ENCODE peak calls at places on chromosomes 13 and 19, in ten cellular contexts. K is endodermal cell, F is heart right ventricle, X is body of pancreas, Z is AG04449, J is colonic mucosa, P is upper lobe of right lung, I is AG04450, H is GM23338, L is RWPE2. A is an unnamed sample.

GRCh38 chr13:103883152-103883551 is 816.9 kb upstream of the SLC10A2 start:
- DNase-seq in J (peak), L (peak), Z (peak), F (peak), K (peak), P (peak), I (peak), X (peak), H (peak), A (peak)

GRCh38 chr13:47628666-47629065 is 372.4 kb downstream of the SUCLA2 start:
- DNase-seq in K (no peak), F (no peak), X (no peak), H (no peak), L (no peak), I (no peak), P (no peak), J (no peak), Z (no peak), A (peak)

GRCh38 chr13:108681986-108682562 is 52.7 kb downstream of the MYO16 start:
- DNase-seq in Z (peak), P (no peak), L (no peak), I (no peak), F (no peak), J (no peak), X (no peak), K (no peak), H (no peak), A (peak)

GRCh38 chr19:17020823-17021222 is 5.8 kb downstream of the CPAMD8 start:
- DNase-seq in J (no peak), L (no peak), H (peak), Z (no peak), I (no peak), X (no peak), P (no peak), K (no peak), F (no peak), A (no peak)

GRCh38 chr19:15442142-15442920 is 7.4 kb downstream of the WIZ start:
- DNase-seq in K (no peak), P (no peak), I (no peak), F (no peak), J (no peak), X (no peak), L (no peak), Z (no peak), H (no peak), A (no peak)

GRCh38 chr19:44925114-44925891 is 10.9 kb downstream of the APOC1 start:
- DNase-seq in P (peak), Z (no peak), X (peak), I (no peak), J (peak), K (no peak), F (peak), L (no peak), H (no peak), A (peak)

GRCh38 chr13:36796052-36796451 is 23.0 kb upstream of the RFXAP start:
- DNase-seq in J (no peak), F (no peak), P (no peak), I (no peak), H (peak), K (no peak), Z (no peak), X (no peak), L (no peak), A (no peak)

GRCh38 chr13:51773515-51773914 is 30.4 kb downstream of the DHRS12 start:
- DNase-seq in I (no peak), L (no peak), P (no peak), K (peak), F (no peak), Z (no peak), X (no peak), H (no peak), J (no peak), A (no peak)

GRCh38 chr19:10269333-10270179 is 1.4 kb upstream of the ICAM1 start:
- DNase-seq in J (peak), L (peak), F (peak), Z (no peak), I (no peak), X (peak), H (peak), K (peak), P (peak), A (peak)

GRCh38 chr13:23504188-23504587 is 66.0 kb upstream of the TNFRSF19 start:
- DNase-seq in X (no peak), P (no peak), F (no peak), J (no peak), Z (no peak), K (no peak), L (no peak), H (no peak), I (no peak), A (no peak)

GRCh38 chr13:73667756-73668155 is 466.4 kb downstream of the KLF12 start:
- DNase-seq in Z (no peak), L (no peak), H (no peak), F (no peak), K (no peak), X (peak), J (no peak), P (no peak), I (no peak), A (no peak)

GRCh38 chr13:114043421-114044053 is 69.7 kb upstream of the C13orf46 start:
- DNase-seq in L (no peak), J (no peak), F (peak), X (peak), K (peak), Z (no peak), P (peak), I (peak), H (peak), A (peak)

GRCh38 chr13:43300817-43301216 is 277.4 kb downstream of the DNAJC15 start:
- DNase-seq in J (no peak), P (no peak), K (no peak), X (no peak), H (no peak), L (no peak), F (no peak), Z (no peak), I (no peak), A (no peak)

GRCh38 chr13:43134896-43135295 is 111.5 kb downstream of the DNAJC15 start:
- DNase-seq in I (no peak), K (no peak), P (no peak), X (no peak), J (no peak), H (no peak), F (no peak), Z (no peak), L (no peak), A (no peak)

GRCh38 chr13:109941951-109942350 is 155.6 kb upstream of the IRS2 start:
- DNase-seq in I (no peak), X (no peak), L (no peak), H (no peak), K (no peak), Z (no peak), F (no peak), J (no peak), P (no peak), A (no peak)

GRCh38 chr13:28574617-28575142 is 79.8 kb upstream of the FLT1 start:
- DNase-seq in P (no peak), H (no peak), J (peak), I (peak), L (peak), Z (peak), X (peak), F (peak), K (no peak), A (peak)

GRCh38 chr13:26051231-26052135 is at the start of gene SHISA2:
- DNase-seq in L (no peak), Z (no peak), I (no peak), K (peak), F (no peak), H (peak), P (peak), X (peak), J (peak), A (peak)

GRCh38 chr13:71577127-71577526 is 289.9 kb downstream of the DACH1 start:
- DNase-seq in F (no peak), I (no peak), Z (no peak), J (no peak), P (no peak), H (no peak), L (no peak), K (no peak), X (no peak), A (peak)

GRCh38 chr19:5090780-5091575 is 122.1 kb downstream of the KDM4B start:
- DNase-seq in I (no peak), F (peak), X (peak), Z (no peak), H (no peak), L (no peak), K (no peak), J (no peak), P (no peak), A (peak)

GRCh38 chr13:77230560-77230959 is 96.3 kb downstream of the MYCBP2 start:
- DNase-seq in H (no peak), Z (no peak), I (no peak), K (no peak), P (no peak), X (no peak), F (no peak), L (no peak), J (no peak), A (no peak)

GRCh38 chr13:66313408-66313807 is 916.7 kb downstream of the PCDH9 start:
- DNase-seq in H (no peak), L (no peak), I (no peak), P (no peak), X (no peak), Z (no peak), K (no peak), J (no peak), F (no peak), A (peak)

GRCh38 chr13:113151745-113152707 is 6.4 kb upstream of the PROZ start:
- DNase-seq in P (no peak), X (peak), J (no peak), K (peak), L (no peak), I (peak), H (no peak), Z (peak), F (no peak), A (peak)

GRCh38 chr13:100887729-100888151 is 213.1 kb upstream of the TMTC4 start:
- DNase-seq in I (no peak), X (peak), Z (peak), J (no peak), L (no peak), H (no peak), F (no peak), P (no peak), K (peak), A (peak)

GRCh38 chr13:47499358-47500150 is 501.5 kb downstream of the SUCLA2 start:
- DNase-seq in H (no peak), L (no peak), J (no peak), P (no peak), Z (peak), K (no peak), X (no peak), F (no peak), I (peak), A (peak)

GRCh38 chr19:41321204-41321599 is 11.2 kb downstream of the CCDC97 start:
- DNase-seq in F (no peak), I (no peak), L (no peak), H (no peak), P (no peak), K (peak), X (no peak), J (no peak), Z (no peak), A (no peak)

GRCh38 chr13:100392709-100393630 is 195.6 kb downstream of the GGACT start:
- DNase-seq in L (peak), I (peak), X (peak), K (peak), P (no peak), F (peak), Z (peak), H (peak), J (peak), A (peak)

GRCh38 chr13:81778350-81778749 is 1437.4 kb upstream of the SPRY2 start:
- DNase-seq in X (no peak), F (no peak), P (no peak), Z (no peak), H (no peak), K (no peak), J (no peak), L (no peak), I (no peak), A (no peak)

GRCh38 chr19:14530505-14530904 is 1.1 kb downstream of the TECR start:
- DNase-seq in H (no peak), J (no peak), F (no peak), P (no peak), Z (no peak), X (no peak), L (no peak), K (no peak), I (no peak), A (no peak)

GRCh38 chr13:112260108-112261055 is 115.8 kb upstream of the SPACA7 start:
- DNase-seq in J (no peak), L (no peak), P (no peak), X (no peak), I (no peak), Z (no peak), K (no peak), F (no peak), H (no peak), A (no peak)

GRCh38 chr13:48316826-48317510 is 13.4 kb downstream of the RB1 start:
- DNase-seq in Z (no peak), H (no peak), L (no peak), F (no peak), P (no peak), J (no peak), K (no peak), I (no peak), X (no peak), A (no peak)

GRCh38 chr13:113947321-113948033 is 26.4 kb downstream of the C13orf46 start:
- DNase-seq in H (peak), P (no peak), X (peak), I (no peak), Z (no peak), J (peak), K (peak), L (peak), F (peak), A (no peak)

GRCh38 chr19:40896418-40896796 is 14.4 kb upstream of the CYP2A7 start:
- DNase-seq in Z (no peak), X (no peak), K (no peak), P (no peak), L (no peak), H (no peak), J (no peak), F (no peak), I (no peak), A (no peak)

GRCh38 chr19:29678484-29679106 is 13.3 kb downstream of the PLEKHF1 start:
- DNase-seq in F (peak), Z (no peak), H (no peak), I (no peak), K (no peak), X (peak), L (no peak), J (no peak), P (peak), A (no peak)

GRCh38 chr13:110913322-110913721 is 1.5 kb downstream of the ANKRD10 start:
- DNase-seq in P (no peak), K (no peak), X (peak), L (no peak), F (no peak), I (no peak), J (peak), Z (no peak), H (no peak), A (no peak)

GRCh38 chr13:73477441-73477840 is 418.6 kb downstream of the KLF5 start:
- DNase-seq in H (no peak), K (no peak), L (no peak), I (no peak), F (no peak), J (no peak), Z (no peak), X (no peak), P (no peak), A (no peak)

GRCh38 chr19:7830272-7830771 is 304 bp downstream of the EVI5L start:
- DNase-seq in I (no peak), P (peak), F (peak), L (no peak), J (peak), X (no peak), K (no peak), H (no peak), Z (no peak), A (no peak)

GRCh38 chr13:41905600-41906254 is 55.2 kb downstream of the VWA8 start:
- DNase-seq in X (no peak), F (no peak), K (no peak), L (no peak), Z (no peak), I (no peak), J (no peak), P (no peak), H (peak), A (peak)

GRCh38 chr13:50198508-50198907 is 183.3 kb downstream of the KCNRG start:
- DNase-seq in J (no peak), F (no peak), L (no peak), H (no peak), I (no peak), K (no peak), X (peak), P (no peak), Z (no peak), A (peak)

GRCh38 chr19:55672418-55672817 is 2.6 kb upstream of the EPN1 start:
- DNase-seq in L (no peak), I (no peak), J (no peak), X (no peak), K (no peak), Z (no peak), P (no peak), F (no peak), H (no peak), A (no peak)

DNA sequence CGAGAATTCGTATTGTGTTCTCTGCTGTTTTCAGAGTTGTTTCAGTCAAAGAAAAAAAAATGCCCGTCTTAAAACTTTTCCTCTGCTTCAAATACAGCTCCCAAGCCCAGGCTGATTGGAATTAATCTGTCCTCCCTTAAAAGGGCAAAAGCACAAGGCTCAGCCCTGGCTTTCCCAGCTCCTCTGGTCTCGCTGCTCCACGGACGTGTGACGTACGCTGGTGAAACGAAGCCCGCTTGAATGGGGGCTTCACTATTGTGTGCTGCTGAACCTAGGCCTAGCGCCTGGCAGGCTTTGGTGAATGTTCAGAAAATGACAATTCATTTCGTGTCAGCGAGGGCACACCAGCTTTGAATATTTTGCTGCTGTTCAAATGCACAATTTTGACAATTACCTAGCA is 654 bp upstream of the ZNF135 start:
- DNase-seq in H (peak), L (no peak), I (no peak), Z (no peak), F (no peak), J (no peak), P (no peak), K (no peak), X (no peak), A (no peak)
- H3K4me3 ChIP-seq in H (peak), L (no peak), I (no peak), Z (no peak), F (peak), J (no peak), P (no peak), K (peak), X (no peak), A (no peak)

DNA sequence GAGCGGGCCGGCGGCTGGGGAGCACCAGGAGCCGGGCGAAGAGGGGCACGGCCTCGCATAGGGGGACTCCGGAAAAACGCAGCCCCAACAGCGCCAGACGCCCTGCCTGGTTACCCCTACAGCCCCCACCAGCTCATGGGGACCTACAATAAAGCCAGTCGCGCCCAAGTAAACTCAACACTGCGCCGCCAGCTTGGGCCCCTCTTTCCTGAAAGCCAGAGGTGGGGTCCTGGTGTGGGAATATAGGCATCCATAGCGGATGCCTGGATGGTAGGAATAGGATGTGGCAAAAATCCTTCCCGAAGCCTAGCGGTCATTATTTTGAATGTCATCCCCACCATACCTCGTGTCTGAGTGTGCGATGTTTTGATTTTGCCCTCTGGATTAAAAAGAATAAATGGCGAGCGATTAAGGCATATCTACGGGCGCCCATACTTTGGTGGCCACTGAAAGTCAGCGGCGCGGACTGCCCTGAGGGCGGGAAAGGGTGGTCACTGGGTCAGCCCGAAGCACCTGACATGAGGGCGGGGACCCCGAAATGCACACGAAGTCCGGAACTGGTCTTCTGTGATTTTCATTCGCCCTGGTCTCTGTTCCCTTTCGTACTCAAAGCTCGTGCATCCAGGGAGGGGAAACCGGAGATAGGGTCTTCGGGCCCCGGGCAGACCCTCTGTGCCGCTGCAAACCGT is at the start of the genes NHLRC3 and PROSER1:
- DNase-seq in Z (peak), K (peak), H (peak), P (peak), J (peak), I (peak), L (peak), F (peak), X (peak), A (peak)
- TF ChIP-seq CTCF in Z (no peak), K (no peak), H (no peak), P (no peak), J (no peak), I (no peak), L (no peak), F (no peak), X (no peak), A (no peak)

DNA sequence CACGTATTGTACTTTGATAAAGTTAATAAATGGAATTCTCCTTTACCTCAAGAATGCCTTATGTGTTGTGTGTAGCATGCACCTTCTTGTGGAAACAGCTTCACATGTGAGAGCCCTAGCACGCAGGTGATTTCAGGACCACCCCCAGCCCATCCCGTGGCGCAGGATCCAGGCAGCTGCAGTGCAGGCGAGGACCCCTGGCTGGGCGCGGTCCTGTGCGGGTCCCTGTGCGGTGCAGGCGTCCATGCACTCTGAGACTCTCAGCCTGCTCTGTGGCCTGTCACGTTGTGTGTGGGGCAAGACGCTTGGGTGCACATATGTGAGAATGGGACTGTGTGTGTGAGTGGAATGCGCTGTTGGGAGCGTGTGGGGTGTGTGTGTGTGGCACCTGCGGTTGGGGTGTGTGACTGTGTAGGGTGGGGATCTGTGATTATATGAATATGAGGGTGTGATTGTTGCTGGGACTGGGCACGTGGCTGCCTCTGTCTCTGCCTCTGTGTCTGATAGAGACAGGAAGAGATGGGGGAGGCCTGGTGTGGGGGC is 30.8 kb downstream of the WTIP start:
- DNase-seq in I (no peak), J (no peak), H (no peak), K (no peak), P (peak), Z (no peak), L (no peak), X (no peak), F (no peak), A (no peak)
- H3K4me3 ChIP-seq in I (no peak), J (no peak), H (no peak), K (no peak), P (no peak), Z (no peak), L (no peak), X (no peak), F (no peak), A (no peak)

DNA sequence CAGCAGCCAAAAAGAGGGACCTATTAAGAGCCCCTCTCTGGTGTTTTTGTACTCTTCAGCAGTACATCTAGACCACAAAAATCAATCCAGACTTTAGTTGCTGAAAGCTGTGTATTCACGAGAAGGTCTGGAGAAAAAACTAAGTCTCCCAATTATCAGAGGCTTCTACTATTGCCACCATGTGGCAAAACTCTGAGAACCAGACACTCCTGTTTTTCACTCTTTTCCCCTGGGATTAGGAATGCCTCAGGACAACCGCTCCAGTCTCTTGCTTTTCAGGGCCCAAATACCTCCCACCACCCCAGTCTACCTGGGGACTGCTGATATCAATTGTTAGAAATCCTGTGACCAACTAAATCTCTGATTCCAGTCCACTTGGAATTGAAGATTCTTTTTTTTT is 30.1 kb upstream of the OBI1 start:
- DNase-seq in X (no peak), I (no peak), L (no peak), P (no peak), F (no peak), Z (no peak), J (no peak), H (peak), K (no peak), A (no peak)
- TF ChIP-seq CTCF in X (no peak), I (no peak), L (peak), P (no peak), F (peak), Z (no peak), J (no peak), H (peak), K (peak), A (no peak)